ENCODE peak calls at places on chromosomes 2 and 18, in five cellular contexts. One of them, this sample, is unnamed.

GRCh38 chr2:159614534-159615186 is 1.7 kb downstream of the BAZ2B start:
- DNase-seq in stimulated activated CD8-positive, alpha-beta memory T cell treated with anti-CD3 and anti-CD28 coated beads, Interleukin-15, amount 100 ng/mL, for 1 hour: no peak
- DNase-seq in upper lobe of right lung: no peak
- DNase-seq in stimulated activated CD4-positive, alpha-beta T cell treated with anti-CD3 and anti-CD28 coated beads, Interleukin-4, amount 100 ng/mL, for 1 hour: no peak
- DNase-seq in aorta: no peak
- DNase-seq in this sample: no peak

GRCh38 chr2:159875083-159875482 is 77.1 kb upstream of the CD302 start:
- DNase-seq in stimulated activated CD4-positive, alpha-beta T cell treated with anti-CD3 and anti-CD28 coated beads, Interleukin-4, amount 100 ng/mL, for 1 hour: no peak
- DNase-seq in upper lobe of right lung: no peak
- DNase-seq in stimulated activated CD8-positive, alpha-beta memory T cell treated with anti-CD3 and anti-CD28 coated beads, Interleukin-15, amount 100 ng/mL, for 1 hour: no peak
- DNase-seq in aorta: peak; percentile 58
- DNase-seq in this sample: no peak

GRCh38 chr18:45962461-45962860 is 4.7 kb downstream of the EPG5 start:
- DNase-seq in stimulated activated CD4-positive, alpha-beta T cell treated with anti-CD3 and anti-CD28 coated beads, Interleukin-4, amount 100 ng/mL, for 1 hour: no peak
- DNase-seq in upper lobe of right lung: no peak
- DNase-seq in aorta: no peak
- DNase-seq in stimulated activated CD8-positive, alpha-beta memory T cell treated with anti-CD3 and anti-CD28 coated beads, Interleukin-15, amount 100 ng/mL, for 1 hour: peak; percentile 19
- DNase-seq in this sample: no peak

GRCh38 chr2:74887445-74887951 is 53.6 kb downstream of the HK2 start:
- DNase-seq in stimulated activated CD8-positive, alpha-beta memory T cell treated with anti-CD3 and anti-CD28 coated beads, Interleukin-15, amount 100 ng/mL, for 1 hour: no peak
- DNase-seq in aorta: no peak
- DNase-seq in upper lobe of right lung: no peak
- DNase-seq in stimulated activated CD4-positive, alpha-beta T cell treated with anti-CD3 and anti-CD28 coated beads, Interleukin-4, amount 100 ng/mL, for 1 hour: no peak
- DNase-seq in this sample: no peak

GRCh38 chr2:205879362-205879761 is 197.1 kb downstream of the NRP2 start:
- DNase-seq in stimulated activated CD8-positive, alpha-beta memory T cell treated with anti-CD3 and anti-CD28 coated beads, Interleukin-15, amount 100 ng/mL, for 1 hour: no peak
- DNase-seq in aorta: no peak
- DNase-seq in stimulated activated CD4-positive, alpha-beta T cell treated with anti-CD3 and anti-CD28 coated beads, Interleukin-4, amount 100 ng/mL, for 1 hour: no peak
- DNase-seq in upper lobe of right lung: no peak
- DNase-seq in this sample: no peak

GRCh38 chr2:3654031-3654430 is 4.0 kb upstream of the ALLC start:
- DNase-seq in stimulated activated CD4-positive, alpha-beta T cell treated with anti-CD3 and anti-CD28 coated beads, Interleukin-4, amount 100 ng/mL, for 1 hour: no peak
- DNase-seq in stimulated activated CD8-positive, alpha-beta memory T cell treated with anti-CD3 and anti-CD28 coated beads, Interleukin-15, amount 100 ng/mL, for 1 hour: no peak
- DNase-seq in aorta: no peak
- DNase-seq in upper lobe of right lung: no peak
- DNase-seq in this sample: no peak

GRCh38 chr2:230899786-230900185 is 25.3 kb downstream of the GPR55 start:
- DNase-seq in aorta: no peak
- DNase-seq in stimulated activated CD4-positive, alpha-beta T cell treated with anti-CD3 and anti-CD28 coated beads, Interleukin-4, amount 100 ng/mL, for 1 hour: peak; percentile 44
- DNase-seq in upper lobe of right lung: no peak
- DNase-seq in stimulated activated CD8-positive, alpha-beta memory T cell treated with anti-CD3 and anti-CD28 coated beads, Interleukin-15, amount 100 ng/mL, for 1 hour: no peak
- DNase-seq in this sample: no peak

GRCh38 chr18:10040287-10041011 is 126.6 kb downstream of the VAPA start:
- DNase-seq in aorta: no peak
- DNase-seq in stimulated activated CD8-positive, alpha-beta memory T cell treated with anti-CD3 and anti-CD28 coated beads, Interleukin-15, amount 100 ng/mL, for 1 hour: no peak
- DNase-seq in upper lobe of right lung: no peak
- DNase-seq in stimulated activated CD4-positive, alpha-beta T cell treated with anti-CD3 and anti-CD28 coated beads, Interleukin-4, amount 100 ng/mL, for 1 hour: no peak
- DNase-seq in this sample: no peak

GRCh38 chr2:209426432-209426831 is 2.6 kb downstream of the MAP2 start:
- DNase-seq in aorta: no peak
- DNase-seq in stimulated activated CD4-positive, alpha-beta T cell treated with anti-CD3 and anti-CD28 coated beads, Interleukin-4, amount 100 ng/mL, for 1 hour: no peak
- DNase-seq in stimulated activated CD8-positive, alpha-beta memory T cell treated with anti-CD3 and anti-CD28 coated beads, Interleukin-15, amount 100 ng/mL, for 1 hour: no peak
- DNase-seq in upper lobe of right lung: no peak
- DNase-seq in this sample: no peak

GRCh38 chr2:46351388-46352141 is 54.4 kb downstream of the EPAS1 start:
- DNase-seq in aorta: peak; percentile 66
- DNase-seq in upper lobe of right lung: no peak
- DNase-seq in stimulated activated CD4-positive, alpha-beta T cell treated with anti-CD3 and anti-CD28 coated beads, Interleukin-4, amount 100 ng/mL, for 1 hour: peak; percentile 67
- DNase-seq in stimulated activated CD8-positive, alpha-beta memory T cell treated with anti-CD3 and anti-CD28 coated beads, Interleukin-15, amount 100 ng/mL, for 1 hour: peak; percentile 20
- DNase-seq in this sample: no peak

GRCh38 chr2:137975280-137976271 is 11.3 kb downstream of the HNMT start:
- DNase-seq in stimulated activated CD4-positive, alpha-beta T cell treated with anti-CD3 and anti-CD28 coated beads, Interleukin-4, amount 100 ng/mL, for 1 hour: no peak
- DNase-seq in stimulated activated CD8-positive, alpha-beta memory T cell treated with anti-CD3 and anti-CD28 coated beads, Interleukin-15, amount 100 ng/mL, for 1 hour: no peak
- DNase-seq in aorta: no peak
- DNase-seq in upper lobe of right lung: no peak
- DNase-seq in this sample: no peak

GRCh38 chr2:7020468-7020867 is 103.3 kb downstream of the RNF144A start:
- DNase-seq in upper lobe of right lung: no peak
- DNase-seq in stimulated activated CD8-positive, alpha-beta memory T cell treated with anti-CD3 and anti-CD28 coated beads, Interleukin-15, amount 100 ng/mL, for 1 hour: no peak
- DNase-seq in stimulated activated CD4-positive, alpha-beta T cell treated with anti-CD3 and anti-CD28 coated beads, Interleukin-4, amount 100 ng/mL, for 1 hour: no peak
- DNase-seq in aorta: no peak
- DNase-seq in this sample: no peak

GRCh38 chr2:41768301-41768700 is 279.5 kb upstream of the PKDCC start:
- DNase-seq in stimulated activated CD8-positive, alpha-beta memory T cell treated with anti-CD3 and anti-CD28 coated beads, Interleukin-15, amount 100 ng/mL, for 1 hour: no peak
- DNase-seq in upper lobe of right lung: no peak
- DNase-seq in stimulated activated CD4-positive, alpha-beta T cell treated with anti-CD3 and anti-CD28 coated beads, Interleukin-4, amount 100 ng/mL, for 1 hour: no peak
- DNase-seq in aorta: no peak
- DNase-seq in this sample: no peak

GRCh38 chr2:185012643-185013042 is 414.3 kb downstream of the ZNF804A start:
- DNase-seq in aorta: no peak
- DNase-seq in upper lobe of right lung: no peak
- DNase-seq in stimulated activated CD4-positive, alpha-beta T cell treated with anti-CD3 and anti-CD28 coated beads, Interleukin-4, amount 100 ng/mL, for 1 hour: no peak
- DNase-seq in stimulated activated CD8-positive, alpha-beta memory T cell treated with anti-CD3 and anti-CD28 coated beads, Interleukin-15, amount 100 ng/mL, for 1 hour: no peak
- DNase-seq in this sample: peak; percentile 5

GRCh38 chr18:79529991-79530390 is 134.3 kb downstream of the NFATC1 start:
- DNase-seq in stimulated activated CD8-positive, alpha-beta memory T cell treated with anti-CD3 and anti-CD28 coated beads, Interleukin-15, amount 100 ng/mL, for 1 hour: no peak
- DNase-seq in upper lobe of right lung: peak; percentile 49
- DNase-seq in aorta: peak; percentile 40
- DNase-seq in stimulated activated CD4-positive, alpha-beta T cell treated with anti-CD3 and anti-CD28 coated beads, Interleukin-4, amount 100 ng/mL, for 1 hour: no peak
- DNase-seq in this sample: no peak

GRCh38 chr18:45667056-45667455 is 51.8 kb downstream of the SLC14A2 start:
- DNase-seq in upper lobe of right lung: no peak
- DNase-seq in aorta: no peak
- DNase-seq in stimulated activated CD4-positive, alpha-beta T cell treated with anti-CD3 and anti-CD28 coated beads, Interleukin-4, amount 100 ng/mL, for 1 hour: no peak
- DNase-seq in stimulated activated CD8-positive, alpha-beta memory T cell treated with anti-CD3 and anti-CD28 coated beads, Interleukin-15, amount 100 ng/mL, for 1 hour: no peak
- DNase-seq in this sample: no peak

GRCh38 chr2:9984217-9984739 is 32.8 kb downstream of the GRHL1 start:
- DNase-seq in stimulated activated CD8-positive, alpha-beta memory T cell treated with anti-CD3 and anti-CD28 coated beads, Interleukin-15, amount 100 ng/mL, for 1 hour: no peak
- DNase-seq in upper lobe of right lung: no peak
- DNase-seq in stimulated activated CD4-positive, alpha-beta T cell treated with anti-CD3 and anti-CD28 coated beads, Interleukin-4, amount 100 ng/mL, for 1 hour: no peak
- DNase-seq in aorta: no peak
- DNase-seq in this sample: peak; percentile 56

GRCh38 chr2:229714736-229715541 is 584 bp upstream of the DNER start:
- DNase-seq in stimulated activated CD4-positive, alpha-beta T cell treated with anti-CD3 and anti-CD28 coated beads, Interleukin-4, amount 100 ng/mL, for 1 hour: peak; percentile 26
- DNase-seq in upper lobe of right lung: peak; percentile 80
- DNase-seq in stimulated activated CD8-positive, alpha-beta memory T cell treated with anti-CD3 and anti-CD28 coated beads, Interleukin-15, amount 100 ng/mL, for 1 hour: no peak
- DNase-seq in aorta: peak; percentile 71
- DNase-seq in this sample: no peak

GRCh38 chr2:40202798-40203400 is 249.0 kb downstream of the SLC8A1 start:
- DNase-seq in stimulated activated CD4-positive, alpha-beta T cell treated with anti-CD3 and anti-CD28 coated beads, Interleukin-4, amount 100 ng/mL, for 1 hour: no peak
- DNase-seq in stimulated activated CD8-positive, alpha-beta memory T cell treated with anti-CD3 and anti-CD28 coated beads, Interleukin-15, amount 100 ng/mL, for 1 hour: no peak
- DNase-seq in aorta: no peak
- DNase-seq in upper lobe of right lung: no peak
- DNase-seq in this sample: no peak